ENCODE peak calls at places on chromosomes 11 and 22, in nine cellular contexts. W, Y, I, C, B, J, L, Z and U are unnamed samples.

GRCh38 chr22:24181088-24181995 is at the start of gene SUSD2:
- DNase-seq in W (peak), L (no peak), I (no peak), B (peak), C (no peak), J (no peak), Z (no peak), Y (peak), U (no peak)

GRCh38 chr22:44097263-44098020 is 73.3 kb downstream of the PARVB start:
- DNase-seq in Z (no peak), I (no peak), C (no peak), B (no peak), W (no peak), J (no peak), Y (peak), L (no peak), U (no peak)

GRCh38 chr22:31039393-31039792 is 41.7 kb upstream of the SMTN start:
- DNase-seq in C (no peak), Y (no peak), L (no peak), B (no peak), J (peak), W (no peak), I (no peak), Z (peak), U (no peak)

GRCh38 chr11:33723238-33723881 is 12.9 kb downstream of the CD59 start:
- DNase-seq in Y (no peak), J (peak), B (no peak), W (no peak), I (no peak), L (peak), C (peak), Z (peak), U (no peak)

GRCh38 chr11:86559311-86559945 is 113.0 kb downstream of the ME3 start:
- DNase-seq in L (no peak), J (peak), W (no peak), I (no peak), B (no peak), Y (peak), Z (peak), C (peak), U (no peak)

GRCh38 chr22:32636884-32637283 is 162.3 kb downstream of the FBXO7 start:
- DNase-seq in L (no peak), Y (no peak), J (peak), W (no peak), Z (no peak), B (no peak), C (no peak), I (no peak), U (no peak)

GRCh38 chr22:20066617-20067383 is 13.2 kb upstream of the DGCR8 start:
- DNase-seq in B (no peak), I (no peak), J (no peak), C (no peak), Y (no peak), W (no peak), Z (no peak), L (no peak), U (no peak)

GRCh38 chr11:4496555-4497248 is 14.3 kb downstream of the OR52K1 start:
- DNase-seq in I (no peak), Y (no peak), W (no peak), Z (no peak), B (no peak), L (no peak), C (no peak), J (no peak), U (no peak)

GRCh38 chr11:96481204-96481603 is 91.4 kb downstream of the JRKL start:
- DNase-seq in W (no peak), J (no peak), C (no peak), L (no peak), Z (peak), Y (no peak), I (no peak), B (no peak), U (no peak)

GRCh38 chr11:49208006-49208721 is at the start of gene FOLH1:
- DNase-seq in L (no peak), I (no peak), W (peak), Z (no peak), J (no peak), B (peak), Y (peak), C (peak), U (no peak)

GRCh38 chr11:87352759-87353707 is 315.3 kb downstream of the TMEM135 start:
- DNase-seq in L (peak), C (peak), B (peak), I (peak), Y (peak), J (peak), Z (peak), W (peak), U (peak)

GRCh38 chr11:9506489-9507343 is 45.9 kb downstream of the ZNF143 start:
- DNase-seq in L (peak), B (peak), Z (peak), C (peak), J (peak), Y (peak), W (peak), I (peak), U (peak)

GRCh38 chr11:72135891-72136676 is 559 bp downstream of the FOLR3 start:
- DNase-seq in J (peak), B (no peak), L (no peak), Y (no peak), Z (no peak), C (no peak), I (no peak), W (no peak), U (no peak)

GRCh38 chr11:68546555-68546954 is 86.0 kb downstream of the PPP6R3 start:
- DNase-seq in Z (peak), J (peak), I (no peak), W (no peak), B (peak), L (peak), Y (no peak), C (no peak), U (no peak)

GRCh38 chr11:75562048-75562835 is at the start of gene SERPINH1:
- DNase-seq in C (peak), J (peak), Z (peak), L (peak), I (peak), W (peak), B (peak), Y (peak), U (peak)

GRCh38 chr22:37753746-37754145 is 54.0 kb upstream of the GCAT start:
- DNase-seq in W (no peak), L (peak), J (no peak), Z (no peak), Y (no peak), I (no peak), B (no peak), C (no peak), U (no peak)

GRCh38 chr11:128964463-128964930 is 21.8 kb upstream of the TP53AIP1 start:
- DNase-seq in C (no peak), W (no peak), Y (no peak), Z (no peak), J (peak), L (no peak), I (no peak), B (no peak), U (no peak)

GRCh38 chr11:34605481-34606325 is 15.2 kb upstream of the EHF start:
- DNase-seq in I (no peak), J (no peak), W (no peak), L (no peak), Y (no peak), Z (no peak), C (no peak), B (no peak), U (no peak)

GRCh38 chr11:35933572-35933925 is 10.3 kb upstream of the LDLRAD3 start:
- DNase-seq in C (no peak), B (no peak), I (no peak), J (no peak), W (no peak), Z (no peak), Y (no peak), L (no peak), U (no peak)

GRCh38 chr11:74397531-74398243 is 546 bp downstream of the PGM2L1 start:
- DNase-seq in B (no peak), Y (peak), C (peak), J (peak), Z (peak), I (peak), W (peak), L (peak), U (peak)

GRCh38 chr11:95593101-95593500 is 196.5 kb downstream of the FAM76B start:
- DNase-seq in B (peak), J (no peak), C (no peak), L (no peak), I (no peak), Y (no peak), W (no peak), Z (no peak), U (no peak)

GRCh38 chr22:43996170-43996980 is 27.7 kb upstream of the PARVB start:
- DNase-seq in Z (no peak), B (peak), J (no peak), Y (peak), L (no peak), C (no peak), I (peak), W (no peak), U (peak)